ENCODE peak calls at places on chromosome 1, in ten cellular contexts. B is ecto neural progenitor cell; D is A172; A is stimulated activated CD8-positive, alpha-beta memory T cell treated with anti-CD3 and anti-CD28 coated beads, Interleukin-4, amount 100 ng/mL, for 24 hours; N is CMK; M is GM23248; T is non-pigmented ciliary epithelial cell; J is BE2C; Y is neural progenitor cell; R is activated T-cell treated with anti-CD3 and anti-CD28 coated beads, Interleukin-2, amount 50 U/mL, for 4 hours. W is an unnamed sample.

GRCh38 chr1:60866884-60867648 is 215.3 kb upstream of the NFIA start:
- DNase-seq in B (no peak), D (no peak), A (no peak), N (no peak), M (peak), T (no peak), J (no peak), Y (no peak), R (no peak), W (peak)

GRCh38 chr1:119285482-119285881 is 83.1 kb upstream of the HAO2 start:
- DNase-seq in B (no peak), D (peak), A (no peak), N (no peak), M (peak), T (peak), J (no peak), Y (peak), R (no peak), W (peak)

GRCh38 chr1:20063861-20064292 is 6.1 kb upstream of the PLA2G5 start:
- DNase-seq in B (no peak), D (peak), A (no peak), N (no peak), M (peak), T (peak), J (no peak), Y (no peak), R (no peak), W (peak)

GRCh38 chr1:40592107-40592773 is 60.8 kb downstream of the ZNF684 start:
- DNase-seq in B (no peak), D (peak), A (no peak), N (no peak), M (peak), T (no peak), J (peak), Y (peak), R (no peak), W (no peak)

GRCh38 chr1:169078163-169078883 is 28.2 kb upstream of the ATP1B1 start:
- DNase-seq in B (no peak), D (no peak), A (no peak), N (no peak), M (no peak), T (no peak), J (peak), Y (no peak), R (no peak), W (no peak)

GRCh38 chr1:15212216-15212988 is 34.6 kb upstream of the FHAD1 start:
- DNase-seq in B (no peak), D (no peak), A (no peak), N (no peak), M (no peak), T (no peak), J (no peak), Y (peak), R (no peak), W (no peak)

GRCh38 chr1:199778324-199778955 is 249.1 kb upstream of the NR5A2 start:
- DNase-seq in B (no peak), D (peak), A (no peak), N (peak), M (no peak), T (no peak), J (peak), Y (no peak), R (no peak), W (no peak)

GRCh38 chr1:61853545-61853944 is 111.3 kb downstream of the PATJ start:
- DNase-seq in B (no peak), D (no peak), A (no peak), N (no peak), M (peak), T (no peak), J (no peak), Y (no peak), R (no peak), W (no peak)

GRCh38 chr1:7679873-7680790 is 91.0 kb upstream of the VAMP3 start:
- DNase-seq in B (peak), D (no peak), A (peak), N (peak), M (peak), T (no peak), J (peak), Y (peak), R (peak), W (no peak)